ENCODE peak calls at places on chromosomes 7 and 10, in seven cellular contexts. One of them, this sample, is unnamed.

GRCh38 chr10:132774179-132774904 is 11.6 kb downstream of the NKX6-2 start:
- DNase-seq in WERI-Rb-1: no peak
- DNase-seq in uterus: no peak
- DNase-seq in transverse colon: peak; percentile 50
- DNase-seq in M059J: no peak
- DNase-seq in neural progenitor cell: no peak
- DNase-seq in WTC11: no peak
- DNase-seq in this sample: no peak

GRCh38 chr7:80218723-80219122 is 84.1 kb downstream of the GNAI1 start:
- DNase-seq in neural progenitor cell: no peak
- DNase-seq in transverse colon: no peak
- DNase-seq in uterus: no peak
- DNase-seq in WERI-Rb-1: no peak
- DNase-seq in WTC11: no peak
- DNase-seq in M059J: peak; percentile 87
- DNase-seq in this sample: no peak

GRCh38 chr7:68963547-68963946 is 634.7 kb upstream of the AUTS2 start:
- DNase-seq in transverse colon: no peak
- DNase-seq in uterus: no peak
- DNase-seq in WERI-Rb-1: peak; percentile 43
- DNase-seq in M059J: peak; percentile 99
- DNase-seq in neural progenitor cell: no peak
- DNase-seq in WTC11: no peak
- DNase-seq in this sample: no peak

GRCh38 chr7:95642173-95642572 is 45.9 kb upstream of the PDK4 start:
- DNase-seq in neural progenitor cell: no peak
- DNase-seq in WERI-Rb-1: no peak
- DNase-seq in M059J: peak; percentile 21
- DNase-seq in transverse colon: no peak
- DNase-seq in uterus: no peak
- DNase-seq in WTC11: no peak
- DNase-seq in this sample: no peak

GRCh38 chr10:125030567-125031197 is 88.8 kb downstream of the ZRANB1 start:
- DNase-seq in WERI-Rb-1: no peak
- DNase-seq in uterus: no peak
- DNase-seq in WTC11: no peak
- DNase-seq in M059J: no peak
- DNase-seq in transverse colon: no peak
- DNase-seq in neural progenitor cell: no peak
- DNase-seq in this sample: no peak

GRCh38 chr10:71075066-71075758 is 137.2 kb upstream of the UNC5B start:
- DNase-seq in neural progenitor cell: no peak
- DNase-seq in uterus: peak; percentile 8
- DNase-seq in M059J: no peak
- DNase-seq in WERI-Rb-1: peak; percentile 83
- DNase-seq in WTC11: peak; percentile 8
- DNase-seq in transverse colon: no peak
- DNase-seq in this sample: peak; percentile 49

GRCh38 chr10:129756912-129757861 is 206.9 kb downstream of the EBF3 start:
- DNase-seq in WERI-Rb-1: no peak
- DNase-seq in WTC11: peak; percentile 2
- DNase-seq in uterus: peak; percentile 15
- DNase-seq in neural progenitor cell: no peak
- DNase-seq in transverse colon: peak; percentile 3
- DNase-seq in M059J: no peak
- DNase-seq in this sample: peak; percentile 19

GRCh38 chr10:86282664-86283465 is 83.7 kb downstream of the GRID1 start:
- DNase-seq in WERI-Rb-1: no peak
- DNase-seq in WTC11: no peak
- DNase-seq in uterus: no peak
- DNase-seq in neural progenitor cell: no peak
- DNase-seq in M059J: no peak
- DNase-seq in transverse colon: no peak
- DNase-seq in this sample: peak; percentile 30

GRCh38 chr10:32963102-32963501 is 5.1 kb upstream of the ITGB1 start:
- DNase-seq in WTC11: no peak
- DNase-seq in neural progenitor cell: no peak
- DNase-seq in transverse colon: no peak
- DNase-seq in M059J: peak; percentile 51
- DNase-seq in WERI-Rb-1: no peak
- DNase-seq in uterus: no peak
- DNase-seq in this sample: no peak

GRCh38 chr7:37297546-37297945 is 151.1 kb downstream of the ELMO1 start:
- DNase-seq in WTC11: no peak
- DNase-seq in transverse colon: no peak
- DNase-seq in neural progenitor cell: no peak
- DNase-seq in WERI-Rb-1: no peak
- DNase-seq in M059J: peak; percentile 58
- DNase-seq in uterus: no peak
- DNase-seq in this sample: no peak

GRCh38 chr10:481636-482035 is 207.8 kb downstream of the DIP2C start:
- DNase-seq in neural progenitor cell: no peak
- DNase-seq in WERI-Rb-1: no peak
- DNase-seq in uterus: no peak
- DNase-seq in WTC11: no peak
- DNase-seq in M059J: no peak
- DNase-seq in transverse colon: no peak
- DNase-seq in this sample: peak; percentile 36

GRCh38 chr10:89158446-89158845 is 48.7 kb downstream of the CH25H start:
- DNase-seq in M059J: peak; percentile 85
- DNase-seq in WTC11: no peak
- DNase-seq in transverse colon: no peak
- DNase-seq in WERI-Rb-1: no peak
- DNase-seq in uterus: no peak
- DNase-seq in neural progenitor cell: no peak
- DNase-seq in this sample: no peak

GRCh38 chr10:84563355-84563754 is 235.0 kb downstream of the CCSER2 start:
- DNase-seq in neural progenitor cell: no peak
- DNase-seq in uterus: no peak
- DNase-seq in M059J: no peak
- DNase-seq in WTC11: no peak
- DNase-seq in transverse colon: no peak
- DNase-seq in WERI-Rb-1: peak; percentile 77
- DNase-seq in this sample: no peak

GRCh38 chr7:73966941-73967831 is 60.8 kb upstream of the ELN start:
- DNase-seq in uterus: no peak
- DNase-seq in WERI-Rb-1: peak; percentile 22
- DNase-seq in transverse colon: no peak
- DNase-seq in neural progenitor cell: peak; percentile 12
- DNase-seq in WTC11: no peak
- DNase-seq in M059J: no peak
- DNase-seq in this sample: peak; percentile 23

GRCh38 chr10:47081264-47081663 is 170.0 kb downstream of the PTPN20 start:
- DNase-seq in neural progenitor cell: no peak
- DNase-seq in WTC11: no peak
- DNase-seq in M059J: peak; percentile 32
- DNase-seq in WERI-Rb-1: no peak
- DNase-seq in uterus: no peak
- DNase-seq in transverse colon: no peak
- DNase-seq in this sample: no peak

GRCh38 chr10:89214766-89215165 is 7.6 kb upstream of the CH25H start:
- DNase-seq in neural progenitor cell: no peak
- DNase-seq in M059J: no peak
- DNase-seq in WERI-Rb-1: no peak
- DNase-seq in transverse colon: no peak
- DNase-seq in WTC11: no peak
- DNase-seq in uterus: no peak
- DNase-seq in this sample: no peak

GRCh38 chr7:158530800-158531609 is 56.6 kb downstream of the PTPRN2 start:
- DNase-seq in M059J: no peak
- DNase-seq in neural progenitor cell: no peak
- DNase-seq in transverse colon: no peak
- DNase-seq in WERI-Rb-1: no peak
- DNase-seq in WTC11: no peak
- DNase-seq in uterus: no peak
- DNase-seq in this sample: no peak

GRCh38 chr10:127872871-127873600 is 19.7 kb downstream of the CLRN3 start:
- DNase-seq in M059J: peak; percentile 21
- DNase-seq in uterus: no peak
- DNase-seq in transverse colon: peak; percentile 83
- DNase-seq in WERI-Rb-1: no peak
- DNase-seq in WTC11: no peak
- DNase-seq in neural progenitor cell: no peak
- DNase-seq in this sample: peak; percentile 40

GRCh38 chr10:131732631-131733127 is 168.1 kb upstream of the PPP2R2D start:
- DNase-seq in M059J: no peak
- DNase-seq in WTC11: no peak
- DNase-seq in transverse colon: no peak
- DNase-seq in uterus: no peak
- DNase-seq in WERI-Rb-1: no peak
- DNase-seq in neural progenitor cell: no peak
- DNase-seq in this sample: no peak

GRCh38 chr7:103577059-103577458 is 131.1 kb upstream of the SLC26A5 start:
- DNase-seq in WTC11: no peak
- DNase-seq in M059J: no peak
- DNase-seq in WERI-Rb-1: no peak
- DNase-seq in transverse colon: no peak
- DNase-seq in neural progenitor cell: no peak
- DNase-seq in uterus: no peak
- DNase-seq in this sample: no peak

GRCh38 chr7:112286294-112287086 is 80.0 kb downstream of the ZNF277 start:
- DNase-seq in uterus: no peak
- DNase-seq in neural progenitor cell: no peak
- DNase-seq in transverse colon: no peak
- DNase-seq in M059J: no peak
- DNase-seq in WERI-Rb-1: no peak
- DNase-seq in WTC11: no peak
- DNase-seq in this sample: no peak

GRCh38 chr10:119301397-119301796 is 94.0 kb downstream of the GRK5 start:
- DNase-seq in transverse colon: peak; percentile 40
- DNase-seq in M059J: peak; percentile 43
- DNase-seq in neural progenitor cell: no peak
- DNase-seq in WERI-Rb-1: no peak
- DNase-seq in WTC11: no peak
- DNase-seq in uterus: no peak
- DNase-seq in this sample: no peak

GRCh38 chr10:133245439-133246235 is 8.0 kb downstream of the VENTX start:
- DNase-seq in WTC11: no peak
- DNase-seq in WERI-Rb-1: peak; percentile 91
- DNase-seq in uterus: no peak
- DNase-seq in M059J: no peak
- DNase-seq in transverse colon: peak; percentile 59
- DNase-seq in neural progenitor cell: peak; percentile 42
- DNase-seq in this sample: no peak

GRCh38 chr10:52814506-52814905 is 41.9 kb upstream of the MBL2 start:
- DNase-seq in M059J: no peak
- DNase-seq in uterus: no peak
- DNase-seq in WTC11: no peak
- DNase-seq in WERI-Rb-1: no peak
- DNase-seq in neural progenitor cell: no peak
- DNase-seq in transverse colon: no peak
- DNase-seq in this sample: no peak

GRCh38 chr10:110364531-110364937 is 59.8 kb upstream of the SMNDC1 start:
- DNase-seq in WTC11: no peak
- DNase-seq in WERI-Rb-1: no peak
- DNase-seq in neural progenitor cell: no peak
- DNase-seq in M059J: peak; percentile 68
- DNase-seq in transverse colon: no peak
- DNase-seq in uterus: no peak
- DNase-seq in this sample: no peak

GRCh38 chr7:31955021-31955420 is 115.2 kb downstream of the PDE1C start:
- DNase-seq in WERI-Rb-1: no peak
- DNase-seq in transverse colon: no peak
- DNase-seq in WTC11: no peak
- DNase-seq in uterus: no peak
- DNase-seq in M059J: peak; percentile 84
- DNase-seq in neural progenitor cell: no peak
- DNase-seq in this sample: no peak

GRCh38 chr7:30770936-30771858 is at the start of gene MINDY4:
- DNase-seq in neural progenitor cell: peak; percentile 91
- DNase-seq in WTC11: peak; percentile 76
- DNase-seq in transverse colon: peak; percentile 84
- DNase-seq in M059J: peak; percentile 77
- DNase-seq in uterus: peak; percentile 87
- DNase-seq in WERI-Rb-1: peak; percentile 66
- DNase-seq in this sample: peak; percentile 81

GRCh38 chr10:30058111-30058510 is 1.3 kb downstream of the JCAD start:
- DNase-seq in WERI-Rb-1: no peak
- DNase-seq in M059J: no peak
- DNase-seq in neural progenitor cell: no peak
- DNase-seq in WTC11: no peak
- DNase-seq in transverse colon: no peak
- DNase-seq in uterus: peak; percentile 37
- DNase-seq in this sample: no peak

GRCh38 chr10:119250641-119251314 is 43.4 kb downstream of the GRK5 start:
- DNase-seq in M059J: peak; percentile 92
- DNase-seq in WTC11: no peak
- DNase-seq in transverse colon: no peak
- DNase-seq in neural progenitor cell: no peak
- DNase-seq in WERI-Rb-1: no peak
- DNase-seq in uterus: no peak
- DNase-seq in this sample: no peak

GRCh38 chr7:92391071-92391470 is 56.2 kb upstream of the GATAD1 start:
- DNase-seq in neural progenitor cell: no peak
- DNase-seq in M059J: no peak
- DNase-seq in WERI-Rb-1: no peak
- DNase-seq in uterus: no peak
- DNase-seq in WTC11: no peak
- DNase-seq in transverse colon: no peak
- DNase-seq in this sample: no peak

This sample was measured in ureter.